ENCODE peak calls at places on chromosomes 7 and 10, in four cellular contexts. F, P, S and M are unnamed samples.

GRCh38 chr10:89516149-89516832 is 19.1 kb downstream of the SLC16A12 start:
- DNase-seq in F (peak; percentile 88), P (peak; percentile 66), S (no peak), M (no peak)

GRCh38 chr10:60848680-60849079 is 70.4 kb downstream of the CDK1 start:
- DNase-seq in F (no peak), P (no peak), S (no peak), M (no peak)

GRCh38 chr10:126731613-126731995 is 61.1 kb upstream of the C10orf90 start:
- DNase-seq in F (peak; percentile 18), P (no peak), S (no peak), M (no peak)

GRCh38 chr7:148501707-148502139 is 88.8 kb upstream of the C7orf33 start:
- DNase-seq in F (peak; percentile 39), P (peak; percentile 54), S (no peak), M (no peak)

GRCh38 chr10:85603167-85603940 is 763.2 kb downstream of the GRID1 start:
- DNase-seq in F (no peak), P (peak; percentile 28), S (no peak), M (no peak)

GRCh38 chr10:130137077-130137448 is 872 bp downstream of the GLRX3 start:
- DNase-seq in F (peak; percentile 46), P (peak; percentile 68), S (no peak), M (no peak)

GRCh38 chr10:114044251-114045070 is 795 bp downstream of the ADRB1 start:
- DNase-seq in F (no peak), P (peak; percentile 11), S (no peak), M (no peak)

GRCh38 chr7:77217474-77218185 is 18.0 kb upstream of the FGL2 start:
- DNase-seq in F (no peak), P (no peak), S (no peak), M (no peak)

GRCh38 chr7:875051-875450 is 1.3 kb upstream of the GET4 start:
- DNase-seq in F (no peak), P (no peak), S (no peak), M (no peak)

GRCh38 chr7:100057006-100057405 is 7.4 kb downstream of the ZSCAN21 start:
- DNase-seq in F (no peak), P (no peak), S (no peak), M (no peak)

GRCh38 chr7:142796501-142797341 is 26.0 kb downstream of the PRSS2 start:
- DNase-seq in F (no peak), P (no peak), S (no peak), M (no peak)

GRCh38 chr7:107471292-107472070 is 1.6 kb downstream of the GPR22 start:
- DNase-seq in F (no peak), P (no peak), S (no peak), M (no peak)

GRCh38 chr10:8279598-8279997 is 225.1 kb downstream of the GATA3 start:
- DNase-seq in F (peak; percentile 79), P (peak; percentile 24), S (no peak), M (no peak)